ENCODE peak calls at places on chromosomes 7 and 10, in four cellular contexts. J, N, O and W are unnamed samples.

GRCh38 chr10:16698457-16698856 is 118.8 kb downstream of the RSU1 start:
- DNase-seq in O (no peak), N (no peak), J (no peak), W (no peak)

GRCh38 chr10:89373916-89374711 is 3.7 kb upstream of the IFIT1B start:
- DNase-seq in J (peak; percentile 93), O (no peak), N (no peak), W (no peak)

GRCh38 chr7:74655785-74656420 is 1.6 kb upstream of the GTF2I start:
- DNase-seq in O (no peak), J (no peak), N (no peak), W (no peak)

GRCh38 chr10:44647877-44648542 is 263.1 kb upstream of the CXCL12 start:
- DNase-seq in N (peak; percentile 27), J (no peak), O (no peak), W (no peak)

GRCh38 chr7:100503350-100503735 is 19.6 kb downstream of the NYAP1 start:
- DNase-seq in O (peak; percentile 6), N (no peak), J (peak; percentile 72), W (no peak)

GRCh38 chr7:91915401-91916067 is 25.1 kb upstream of the AKAP9 start:
- DNase-seq in J (no peak), N (no peak), O (no peak), W (no peak)

GRCh38 chr7:7569113-7569527 is 2.4 kb downstream of the MIOS start:
- DNase-seq in O (no peak), J (no peak), N (peak; percentile 53), W (no peak)

GRCh38 chr10:31765546-31765945 is 163.1 kb downstream of the ARHGAP12 start:
- DNase-seq in N (no peak), O (no peak), J (no peak), W (no peak)

GRCh38 chr7:131556055-131556911 is at the start of gene PODXL:
- DNase-seq in N (no peak), J (no peak), O (peak; percentile 99), W (peak; percentile 86)

GRCh38 chr10:100912013-100912608 is 652 bp upstream of the SLF2 start:
- DNase-seq in N (no peak), J (no peak), O (peak; percentile 16), W (no peak)

GRCh38 chr10:536371-536925 is 153.0 kb downstream of the DIP2C start:
- DNase-seq in J (no peak), O (no peak), N (no peak), W (no peak)

GRCh38 chr7:47689558-47689957 is 107.6 kb upstream of the TNS3 start:
- DNase-seq in J (no peak), O (no peak), N (no peak), W (no peak)

GRCh38 chr7:128053023-128053422 is 21.8 kb upstream of the LRRC4 start:
- DNase-seq in O (no peak), J (no peak), N (no peak), W (no peak)

GRCh38 chr10:126481181-126481580 is 92.9 kb upstream of the ADAM12 start:
- DNase-seq in O (no peak), N (no peak), J (no peak), W (no peak)
- TF ChIP-seq FOXK2 in O (no peak), N (no peak), J (no peak), W (no peak)

GRCh38 chr10:130358981-130359650 is 222.9 kb downstream of the GLRX3 start:
- DNase-seq in O (no peak), N (no peak), J (no peak), W (no peak)
- TF ChIP-seq TARDBP in O (no peak), N (no peak), J (no peak), W (no peak)

GRCh38 chr7:15130666-15131541 is 228.4 kb upstream of the DGKB start:
- DNase-seq in N (no peak), O (no peak), J (no peak), W (no peak)
- TF ChIP-seq FOXK2 in N (no peak), O (no peak), J (no peak), W (no peak)

GRCh38 chr10:11658801-11659368 is 47.4 kb upstream of the USP6NL start:
- DNase-seq in O (no peak), J (no peak), N (no peak), W (no peak)

GRCh38 chr10:11661441-11661840 is 50.0 kb upstream of the USP6NL start:
- DNase-seq in J (no peak), N (no peak), O (no peak), W (no peak)

GRCh38 chr10:11653758-11654471 is 42.5 kb upstream of the USP6NL start:
- DNase-seq in N (no peak), J (no peak), O (no peak), W (no peak)

GRCh38 chr10:11654659-11655058 is 43.2 kb upstream of the USP6NL start:
- DNase-seq in J (no peak), N (no peak), O (no peak), W (no peak)

DNA sequence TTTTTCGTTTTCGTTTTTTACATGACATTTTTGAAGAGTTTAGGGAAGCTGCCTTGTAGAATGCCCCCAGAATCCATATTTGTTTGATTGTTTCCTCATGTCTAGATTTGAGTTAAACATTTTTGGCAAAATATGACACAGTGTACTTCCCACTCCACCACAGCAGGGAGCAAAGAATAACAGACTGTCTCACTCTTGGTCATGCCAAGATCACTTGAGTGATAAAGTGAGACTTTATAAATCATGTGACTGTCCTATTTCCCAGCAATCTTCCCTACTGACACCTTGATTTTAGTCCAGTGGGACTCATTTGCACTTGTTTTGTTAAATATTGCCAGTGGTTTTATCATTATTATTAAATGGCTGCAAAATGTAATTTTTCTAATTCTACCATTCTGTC is 44.4 kb upstream of the USP6NL start:
- DNase-seq in N (no peak), O (no peak), J (no peak), W (no peak)
- TF ChIP-seq TARDBP in N (no peak), O (no peak), J (no peak), W (no peak)

DNA sequence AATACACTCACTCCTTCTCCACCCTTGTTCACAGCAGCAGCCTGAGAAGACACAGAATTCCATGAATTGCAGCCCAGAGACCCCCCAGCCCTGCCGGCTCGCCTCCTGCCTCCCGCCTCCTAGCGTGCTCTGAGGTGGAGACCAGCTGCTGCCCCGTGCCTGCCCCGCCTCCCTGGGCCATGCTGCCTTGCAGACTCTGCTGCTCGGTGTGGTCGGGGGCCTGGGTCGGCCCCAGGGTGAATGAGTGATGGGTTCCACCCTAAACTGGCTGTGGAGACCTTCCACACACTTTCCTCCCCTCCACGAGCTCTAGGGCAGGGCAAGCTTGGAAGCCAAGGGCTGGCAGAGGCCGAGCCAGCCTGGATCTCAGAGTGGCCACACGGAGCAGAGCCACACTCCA is 479.3 kb downstream of the DNAJB6 start:
- DNase-seq in N (no peak), O (no peak), J (no peak), W (no peak)
- TF ChIP-seq FOXK2 in N (no peak), O (no peak), J (no peak), W (no peak)

DNA sequence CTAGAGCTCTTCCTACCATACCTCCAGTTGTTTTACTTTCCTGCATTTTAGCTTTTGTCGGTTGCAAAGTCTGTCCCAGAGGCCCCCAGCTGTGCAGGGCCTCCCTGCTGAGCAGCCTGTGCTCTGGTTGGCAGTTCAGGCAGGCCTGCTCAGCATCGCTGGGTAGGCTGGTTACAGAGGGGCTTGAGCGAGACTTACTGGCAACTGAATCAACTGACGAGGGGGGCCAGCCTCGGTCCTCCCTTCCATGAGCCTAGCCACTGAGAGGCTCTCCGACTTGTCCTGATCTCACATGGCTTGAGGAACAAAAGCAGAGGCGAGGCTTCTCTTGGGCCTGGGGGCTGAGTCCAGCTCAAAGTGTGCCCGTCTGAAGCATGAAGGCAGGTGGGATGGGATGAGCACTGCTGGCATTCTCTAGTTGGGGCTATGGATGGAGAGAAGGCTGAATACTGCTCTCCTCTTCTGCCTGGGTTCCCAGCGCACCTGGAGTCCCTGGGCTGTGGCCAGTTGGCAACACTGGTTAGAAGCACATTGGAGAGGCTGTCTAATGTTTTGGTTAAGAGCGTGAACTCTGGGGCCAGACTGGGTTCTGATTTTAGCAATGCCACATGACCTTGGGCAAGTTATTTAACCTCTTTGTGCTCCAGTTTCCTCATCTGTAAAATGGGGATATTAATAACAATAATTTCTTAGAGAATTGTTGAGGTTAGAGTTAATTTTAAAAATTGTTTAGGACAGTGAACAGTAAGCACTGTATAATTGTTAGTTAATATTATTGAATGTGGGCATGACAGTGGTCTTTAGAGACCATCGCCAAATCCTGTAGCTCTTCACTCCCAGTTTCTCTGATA is 6.9 kb upstream of the SFRP5 start:
- DNase-seq in J (no peak), O (no peak), N (no peak), W (no peak)
- TF ChIP-seq TARDBP in J (no peak), O (no peak), N (no peak), W (no peak)

DNA sequence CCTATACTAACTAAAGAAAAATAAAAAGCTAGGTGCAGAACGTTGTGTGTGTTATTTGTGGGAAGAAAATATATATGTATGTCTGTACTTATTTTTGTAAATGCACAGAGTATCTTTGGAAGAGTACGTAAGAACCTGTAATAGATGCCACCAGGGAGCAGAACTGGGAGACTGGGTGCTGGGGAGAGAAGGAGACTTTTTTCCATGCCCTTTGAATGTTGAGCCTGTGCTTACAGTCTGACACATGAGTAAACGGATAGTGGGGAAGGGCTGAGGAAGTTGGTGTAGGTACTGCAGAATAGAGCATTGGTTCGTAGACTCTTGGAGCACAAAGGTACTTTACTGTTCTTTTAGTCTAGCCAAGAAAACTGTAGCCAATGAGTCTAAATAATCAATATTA is 1.3 kb upstream of the SCRN1 start:
- DNase-seq in N (no peak), O (no peak), J (peak; percentile 31), W (no peak)
- TF ChIP-seq FOXK2 in N (no peak), O (no peak), J (no peak), W (no peak)

GRCh38 chr10:114855776-114856543 is 34.4 kb downstream of the FHIP2A start:
- DNase-seq in O (no peak), J (no peak), N (no peak), W (no peak)
- TF ChIP-seq TARDBP in O (no peak), J (no peak), N (no peak), W (no peak)

GRCh38 chr7:87013136-87013840 is 46.2 kb downstream of the ELAPOR2 start:
- DNase-seq in O (no peak), J (no peak), N (no peak), W (no peak)
- TF ChIP-seq FOXK2 in O (no peak), J (no peak), N (no peak), W (no peak)

GRCh38 chr10:132618158-132618924 is 80.8 kb downstream of the INPP5A start:
- DNase-seq in O (no peak), J (no peak), N (no peak), W (no peak)
- TF ChIP-seq TARDBP in O (no peak), J (no peak), N (no peak), W (no peak)